ENCODE peak calls at places on chromosome 1, in nine cellular contexts. One of them, this sample, is unnamed.
A peak's percentile ranks its signal among the peaks of the same experiment; 100 is the strongest.

GRCh38 chr1:9728451-9729295 is 77.1 kb downstream of the PIK3CD start:
- DNase-seq in SK-N-MC: no peak
- DNase-seq in posterior cingulate gyrus: peak; percentile 85
- DNase-seq in LHCN-M2: no peak
- DNase-seq in stimulated activated naive B cell treated with anti-CD40 and anti-IgM and Interleukin-4, amounts not matched to agents 10 μg/mL and 1 μg/mL and 100 μg/mL, for 72 hours: no peak
- DNase-seq in NCI-H2171 treated with DMSO at 0.1 percent for 48 hours: no peak
- DNase-seq in stimulated activated CD4-positive, alpha-beta T cell treated with anti-CD3 and anti-CD28 coated beads, Interleukin-2, amount 100 ng/mL, for 48 hours: peak; percentile 65
- DNase-seq in T-helper 9 cell: peak; percentile 31
- DNase-seq in GM06990: peak; percentile 12
- DNase-seq in this sample: no peak

GRCh38 chr1:217425528-217425927 is 205.4 kb downstream of the GPATCH2 start:
- DNase-seq in SK-N-MC: no peak
- DNase-seq in posterior cingulate gyrus: no peak
- DNase-seq in LHCN-M2: peak; percentile 15
- DNase-seq in stimulated activated naive B cell treated with anti-CD40 and anti-IgM and Interleukin-4, amounts not matched to agents 10 μg/mL and 1 μg/mL and 100 μg/mL, for 72 hours: no peak
- DNase-seq in NCI-H2171 treated with DMSO at 0.1 percent for 48 hours: peak; percentile 56
- DNase-seq in stimulated activated CD4-positive, alpha-beta T cell treated with anti-CD3 and anti-CD28 coated beads, Interleukin-2, amount 100 ng/mL, for 48 hours: no peak
- DNase-seq in T-helper 9 cell: no peak
- DNase-seq in GM06990: no peak
- DNase-seq in this sample: no peak

GRCh38 chr1:202276920-202277319 is 64.8 kb downstream of the UBE2T start:
- DNase-seq in SK-N-MC: no peak
- DNase-seq in posterior cingulate gyrus: no peak
- DNase-seq in LHCN-M2: no peak
- DNase-seq in stimulated activated naive B cell treated with anti-CD40 and anti-IgM and Interleukin-4, amounts not matched to agents 10 μg/mL and 1 μg/mL and 100 μg/mL, for 72 hours: no peak
- DNase-seq in NCI-H2171 treated with DMSO at 0.1 percent for 48 hours: no peak
- DNase-seq in stimulated activated CD4-positive, alpha-beta T cell treated with anti-CD3 and anti-CD28 coated beads, Interleukin-2, amount 100 ng/mL, for 48 hours: no peak
- DNase-seq in T-helper 9 cell: no peak
- DNase-seq in GM06990: no peak
- DNase-seq in this sample: no peak

GRCh38 chr1:232327296-232327695 is 302.6 kb downstream of the SIPA1L2 start:
- DNase-seq in SK-N-MC: no peak
- DNase-seq in posterior cingulate gyrus: no peak
- DNase-seq in LHCN-M2: no peak
- DNase-seq in stimulated activated naive B cell treated with anti-CD40 and anti-IgM and Interleukin-4, amounts not matched to agents 10 μg/mL and 1 μg/mL and 100 μg/mL, for 72 hours: no peak
- DNase-seq in NCI-H2171 treated with DMSO at 0.1 percent for 48 hours: peak; percentile 69
- DNase-seq in stimulated activated CD4-positive, alpha-beta T cell treated with anti-CD3 and anti-CD28 coated beads, Interleukin-2, amount 100 ng/mL, for 48 hours: no peak
- DNase-seq in T-helper 9 cell: no peak
- DNase-seq in GM06990: no peak
- DNase-seq in this sample: no peak

GRCh38 chr1:243470492-243470891 is 214.7 kb downstream of the SDCCAG8 start:
- DNase-seq in SK-N-MC: no peak
- DNase-seq in posterior cingulate gyrus: no peak
- DNase-seq in LHCN-M2: no peak
- DNase-seq in stimulated activated naive B cell treated with anti-CD40 and anti-IgM and Interleukin-4, amounts not matched to agents 10 μg/mL and 1 μg/mL and 100 μg/mL, for 72 hours: no peak
- DNase-seq in NCI-H2171 treated with DMSO at 0.1 percent for 48 hours: peak; percentile 83
- DNase-seq in stimulated activated CD4-positive, alpha-beta T cell treated with anti-CD3 and anti-CD28 coated beads, Interleukin-2, amount 100 ng/mL, for 48 hours: no peak
- DNase-seq in T-helper 9 cell: no peak
- DNase-seq in GM06990: no peak
- DNase-seq in this sample: no peak

GRCh38 chr1:203463469-203464062 is 12.0 kb upstream of the PRELP start:
- DNase-seq in SK-N-MC: no peak
- DNase-seq in posterior cingulate gyrus: no peak
- DNase-seq in LHCN-M2: no peak
- DNase-seq in stimulated activated naive B cell treated with anti-CD40 and anti-IgM and Interleukin-4, amounts not matched to agents 10 μg/mL and 1 μg/mL and 100 μg/mL, for 72 hours: no peak
- DNase-seq in NCI-H2171 treated with DMSO at 0.1 percent for 48 hours: no peak
- DNase-seq in stimulated activated CD4-positive, alpha-beta T cell treated with anti-CD3 and anti-CD28 coated beads, Interleukin-2, amount 100 ng/mL, for 48 hours: no peak
- DNase-seq in T-helper 9 cell: no peak
- DNase-seq in GM06990: no peak
- DNase-seq in this sample: no peak

GRCh38 chr1:152999818-153000217 is 1.7 kb upstream of the SPRR3 start:
- DNase-seq in SK-N-MC: no peak
- DNase-seq in posterior cingulate gyrus: no peak
- DNase-seq in LHCN-M2: no peak
- DNase-seq in stimulated activated naive B cell treated with anti-CD40 and anti-IgM and Interleukin-4, amounts not matched to agents 10 μg/mL and 1 μg/mL and 100 μg/mL, for 72 hours: no peak
- DNase-seq in NCI-H2171 treated with DMSO at 0.1 percent for 48 hours: no peak
- DNase-seq in stimulated activated CD4-positive, alpha-beta T cell treated with anti-CD3 and anti-CD28 coated beads, Interleukin-2, amount 100 ng/mL, for 48 hours: no peak
- DNase-seq in T-helper 9 cell: no peak
- DNase-seq in GM06990: no peak
- DNase-seq in this sample: no peak

GRCh38 chr1:151949371-151950193 is 40.3 kb upstream of the THEM4 start:
- DNase-seq in SK-N-MC: no peak
- DNase-seq in posterior cingulate gyrus: no peak
- DNase-seq in LHCN-M2: no peak
- DNase-seq in stimulated activated naive B cell treated with anti-CD40 and anti-IgM and Interleukin-4, amounts not matched to agents 10 μg/mL and 1 μg/mL and 100 μg/mL, for 72 hours: no peak
- DNase-seq in NCI-H2171 treated with DMSO at 0.1 percent for 48 hours: no peak
- DNase-seq in stimulated activated CD4-positive, alpha-beta T cell treated with anti-CD3 and anti-CD28 coated beads, Interleukin-2, amount 100 ng/mL, for 48 hours: no peak
- DNase-seq in T-helper 9 cell: no peak
- DNase-seq in GM06990: no peak
- DNase-seq in this sample: no peak

GRCh38 chr1:112933820-112934561 is 22.0 kb downstream of the SLC16A1 start:
- DNase-seq in SK-N-MC: no peak
- DNase-seq in posterior cingulate gyrus: no peak
- DNase-seq in LHCN-M2: no peak
- DNase-seq in stimulated activated naive B cell treated with anti-CD40 and anti-IgM and Interleukin-4, amounts not matched to agents 10 μg/mL and 1 μg/mL and 100 μg/mL, for 72 hours: no peak
- DNase-seq in NCI-H2171 treated with DMSO at 0.1 percent for 48 hours: no peak
- DNase-seq in stimulated activated CD4-positive, alpha-beta T cell treated with anti-CD3 and anti-CD28 coated beads, Interleukin-2, amount 100 ng/mL, for 48 hours: no peak
- DNase-seq in T-helper 9 cell: no peak
- DNase-seq in GM06990: no peak
- DNase-seq in this sample: no peak

GRCh38 chr1:174204697-174205308 is 45.5 kb downstream of the RABGAP1L start:
- DNase-seq in SK-N-MC: no peak
- DNase-seq in posterior cingulate gyrus: no peak
- DNase-seq in LHCN-M2: no peak
- DNase-seq in stimulated activated naive B cell treated with anti-CD40 and anti-IgM and Interleukin-4, amounts not matched to agents 10 μg/mL and 1 μg/mL and 100 μg/mL, for 72 hours: no peak
- DNase-seq in NCI-H2171 treated with DMSO at 0.1 percent for 48 hours: no peak
- DNase-seq in stimulated activated CD4-positive, alpha-beta T cell treated with anti-CD3 and anti-CD28 coated beads, Interleukin-2, amount 100 ng/mL, for 48 hours: no peak
- DNase-seq in T-helper 9 cell: no peak
- DNase-seq in GM06990: no peak
- DNase-seq in this sample: peak; percentile 73

GRCh38 chr1:183633676-183634343 is 1.8 kb downstream of the ARPC5 start:
- DNase-seq in SK-N-MC: peak; percentile 67
- DNase-seq in posterior cingulate gyrus: no peak
- DNase-seq in LHCN-M2: peak; percentile 90
- DNase-seq in stimulated activated naive B cell treated with anti-CD40 and anti-IgM and Interleukin-4, amounts not matched to agents 10 μg/mL and 1 μg/mL and 100 μg/mL, for 72 hours: no peak
- DNase-seq in NCI-H2171 treated with DMSO at 0.1 percent for 48 hours: peak; percentile 84
- DNase-seq in stimulated activated CD4-positive, alpha-beta T cell treated with anti-CD3 and anti-CD28 coated beads, Interleukin-2, amount 100 ng/mL, for 48 hours: no peak
- DNase-seq in T-helper 9 cell: no peak
- DNase-seq in GM06990: peak; percentile 68
- DNase-seq in this sample: peak; percentile 73

GRCh38 chr1:243549108-243549507 is 293.3 kb downstream of the SDCCAG8 start:
- DNase-seq in SK-N-MC: no peak
- DNase-seq in posterior cingulate gyrus: no peak
- DNase-seq in LHCN-M2: peak; percentile 78
- DNase-seq in stimulated activated naive B cell treated with anti-CD40 and anti-IgM and Interleukin-4, amounts not matched to agents 10 μg/mL and 1 μg/mL and 100 μg/mL, for 72 hours: no peak
- DNase-seq in NCI-H2171 treated with DMSO at 0.1 percent for 48 hours: no peak
- DNase-seq in stimulated activated CD4-positive, alpha-beta T cell treated with anti-CD3 and anti-CD28 coated beads, Interleukin-2, amount 100 ng/mL, for 48 hours: no peak
- DNase-seq in T-helper 9 cell: no peak
- DNase-seq in GM06990: no peak
- DNase-seq in this sample: no peak

GRCh38 chr1:204258213-204259115 is 44.7 kb upstream of the GOLT1A start:
- DNase-seq in SK-N-MC: no peak
- DNase-seq in posterior cingulate gyrus: peak; percentile 92
- DNase-seq in LHCN-M2: peak; percentile 66
- DNase-seq in stimulated activated naive B cell treated with anti-CD40 and anti-IgM and Interleukin-4, amounts not matched to agents 10 μg/mL and 1 μg/mL and 100 μg/mL, for 72 hours: peak; percentile 10
- DNase-seq in NCI-H2171 treated with DMSO at 0.1 percent for 48 hours: no peak
- DNase-seq in stimulated activated CD4-positive, alpha-beta T cell treated with anti-CD3 and anti-CD28 coated beads, Interleukin-2, amount 100 ng/mL, for 48 hours: peak; percentile 32
- DNase-seq in T-helper 9 cell: no peak
- DNase-seq in GM06990: no peak
- DNase-seq in this sample: no peak

GRCh38 chr1:247638781-247639180 is 33.4 kb downstream of the OR2G3 start:
- DNase-seq in SK-N-MC: no peak
- DNase-seq in posterior cingulate gyrus: no peak
- DNase-seq in LHCN-M2: no peak
- DNase-seq in stimulated activated naive B cell treated with anti-CD40 and anti-IgM and Interleukin-4, amounts not matched to agents 10 μg/mL and 1 μg/mL and 100 μg/mL, for 72 hours: no peak
- DNase-seq in NCI-H2171 treated with DMSO at 0.1 percent for 48 hours: no peak
- DNase-seq in stimulated activated CD4-positive, alpha-beta T cell treated with anti-CD3 and anti-CD28 coated beads, Interleukin-2, amount 100 ng/mL, for 48 hours: no peak
- DNase-seq in T-helper 9 cell: no peak
- DNase-seq in GM06990: no peak
- DNase-seq in this sample: no peak

GRCh38 chr1:90510143-90510542 is 207.0 kb downstream of the BARHL2 start:
- DNase-seq in SK-N-MC: no peak
- DNase-seq in posterior cingulate gyrus: no peak
- DNase-seq in LHCN-M2: no peak
- DNase-seq in stimulated activated naive B cell treated with anti-CD40 and anti-IgM and Interleukin-4, amounts not matched to agents 10 μg/mL and 1 μg/mL and 100 μg/mL, for 72 hours: no peak
- DNase-seq in NCI-H2171 treated with DMSO at 0.1 percent for 48 hours: no peak
- DNase-seq in stimulated activated CD4-positive, alpha-beta T cell treated with anti-CD3 and anti-CD28 coated beads, Interleukin-2, amount 100 ng/mL, for 48 hours: no peak
- DNase-seq in T-helper 9 cell: no peak
- DNase-seq in GM06990: no peak
- DNase-seq in this sample: no peak

GRCh38 chr1:221637641-221638041 is 104.2 kb downstream of the DUSP10 start:
- DNase-seq in SK-N-MC: no peak
- DNase-seq in posterior cingulate gyrus: peak; percentile 74
- DNase-seq in LHCN-M2: peak; percentile 66
- DNase-seq in stimulated activated naive B cell treated with anti-CD40 and anti-IgM and Interleukin-4, amounts not matched to agents 10 μg/mL and 1 μg/mL and 100 μg/mL, for 72 hours: no peak
- DNase-seq in NCI-H2171 treated with DMSO at 0.1 percent for 48 hours: no peak
- DNase-seq in stimulated activated CD4-positive, alpha-beta T cell treated with anti-CD3 and anti-CD28 coated beads, Interleukin-2, amount 100 ng/mL, for 48 hours: no peak
- DNase-seq in T-helper 9 cell: no peak
- DNase-seq in GM06990: no peak
- DNase-seq in this sample: no peak

GRCh38 chr1:94873520-94874351 is 53.2 kb downstream of the CNN3 start:
- DNase-seq in SK-N-MC: no peak
- DNase-seq in posterior cingulate gyrus: peak; percentile 81
- DNase-seq in LHCN-M2: peak; percentile 81
- DNase-seq in stimulated activated naive B cell treated with anti-CD40 and anti-IgM and Interleukin-4, amounts not matched to agents 10 μg/mL and 1 μg/mL and 100 μg/mL, for 72 hours: no peak
- DNase-seq in NCI-H2171 treated with DMSO at 0.1 percent for 48 hours: peak; percentile 12
- DNase-seq in stimulated activated CD4-positive, alpha-beta T cell treated with anti-CD3 and anti-CD28 coated beads, Interleukin-2, amount 100 ng/mL, for 48 hours: no peak
- DNase-seq in T-helper 9 cell: no peak
- DNase-seq in GM06990: no peak
- DNase-seq in this sample: no peak

GRCh38 chr1:217273866-217274265 is 357.0 kb downstream of the GPATCH2 start:
- DNase-seq in SK-N-MC: no peak
- DNase-seq in posterior cingulate gyrus: no peak
- DNase-seq in LHCN-M2: no peak
- DNase-seq in stimulated activated naive B cell treated with anti-CD40 and anti-IgM and Interleukin-4, amounts not matched to agents 10 μg/mL and 1 μg/mL and 100 μg/mL, for 72 hours: no peak
- DNase-seq in NCI-H2171 treated with DMSO at 0.1 percent for 48 hours: no peak
- DNase-seq in stimulated activated CD4-positive, alpha-beta T cell treated with anti-CD3 and anti-CD28 coated beads, Interleukin-2, amount 100 ng/mL, for 48 hours: no peak
- DNase-seq in T-helper 9 cell: no peak
- DNase-seq in GM06990: no peak
- DNase-seq in this sample: no peak

GRCh38 chr1:177247777-177248176 is 77.0 kb downstream of the BRINP2 start:
- DNase-seq in SK-N-MC: no peak
- DNase-seq in posterior cingulate gyrus: peak; percentile 76
- DNase-seq in LHCN-M2: no peak
- DNase-seq in stimulated activated naive B cell treated with anti-CD40 and anti-IgM and Interleukin-4, amounts not matched to agents 10 μg/mL and 1 μg/mL and 100 μg/mL, for 72 hours: no peak
- DNase-seq in NCI-H2171 treated with DMSO at 0.1 percent for 48 hours: no peak
- DNase-seq in stimulated activated CD4-positive, alpha-beta T cell treated with anti-CD3 and anti-CD28 coated beads, Interleukin-2, amount 100 ng/mL, for 48 hours: no peak
- DNase-seq in T-helper 9 cell: no peak
- DNase-seq in GM06990: no peak
- DNase-seq in this sample: no peak

GRCh38 chr1:183098349-183098748 is 75.1 kb downstream of the LAMC1 start:
- DNase-seq in SK-N-MC: no peak
- DNase-seq in posterior cingulate gyrus: no peak
- DNase-seq in LHCN-M2: no peak
- DNase-seq in stimulated activated naive B cell treated with anti-CD40 and anti-IgM and Interleukin-4, amounts not matched to agents 10 μg/mL and 1 μg/mL and 100 μg/mL, for 72 hours: no peak
- DNase-seq in NCI-H2171 treated with DMSO at 0.1 percent for 48 hours: no peak
- DNase-seq in stimulated activated CD4-positive, alpha-beta T cell treated with anti-CD3 and anti-CD28 coated beads, Interleukin-2, amount 100 ng/mL, for 48 hours: no peak
- DNase-seq in T-helper 9 cell: no peak
- DNase-seq in GM06990: no peak
- DNase-seq in this sample: no peak

GRCh38 chr1:56360021-56360420 is 219.3 kb downstream of the PLPP3 start:
- DNase-seq in SK-N-MC: no peak
- DNase-seq in posterior cingulate gyrus: no peak
- DNase-seq in LHCN-M2: no peak
- DNase-seq in stimulated activated naive B cell treated with anti-CD40 and anti-IgM and Interleukin-4, amounts not matched to agents 10 μg/mL and 1 μg/mL and 100 μg/mL, for 72 hours: no peak
- DNase-seq in NCI-H2171 treated with DMSO at 0.1 percent for 48 hours: no peak
- DNase-seq in stimulated activated CD4-positive, alpha-beta T cell treated with anti-CD3 and anti-CD28 coated beads, Interleukin-2, amount 100 ng/mL, for 48 hours: no peak
- DNase-seq in T-helper 9 cell: no peak
- DNase-seq in GM06990: no peak
- DNase-seq in this sample: no peak

GRCh38 chr1:15836772-15837669 is 10.5 kb upstream of the SPEN start:
- DNase-seq in SK-N-MC: no peak
- DNase-seq in posterior cingulate gyrus: peak; percentile 68
- DNase-seq in LHCN-M2: no peak
- DNase-seq in stimulated activated naive B cell treated with anti-CD40 and anti-IgM and Interleukin-4, amounts not matched to agents 10 μg/mL and 1 μg/mL and 100 μg/mL, for 72 hours: peak; percentile 88
- DNase-seq in NCI-H2171 treated with DMSO at 0.1 percent for 48 hours: no peak
- DNase-seq in stimulated activated CD4-positive, alpha-beta T cell treated with anti-CD3 and anti-CD28 coated beads, Interleukin-2, amount 100 ng/mL, for 48 hours: peak; percentile 26
- DNase-seq in T-helper 9 cell: peak; percentile 18
- DNase-seq in GM06990: peak; percentile 72
- DNase-seq in this sample: no peak

GRCh38 chr1:51313961-51314777 is 16.2 kb downstream of the TTC39A start:
- DNase-seq in SK-N-MC: peak; percentile 35
- DNase-seq in posterior cingulate gyrus: no peak
- DNase-seq in LHCN-M2: peak; percentile 67
- DNase-seq in stimulated activated naive B cell treated with anti-CD40 and anti-IgM and Interleukin-4, amounts not matched to agents 10 μg/mL and 1 μg/mL and 100 μg/mL, for 72 hours: no peak
- DNase-seq in NCI-H2171 treated with DMSO at 0.1 percent for 48 hours: no peak
- DNase-seq in stimulated activated CD4-positive, alpha-beta T cell treated with anti-CD3 and anti-CD28 coated beads, Interleukin-2, amount 100 ng/mL, for 48 hours: no peak
- DNase-seq in T-helper 9 cell: no peak
- DNase-seq in GM06990: no peak
- DNase-seq in this sample: no peak

GRCh38 chr1:201917362-201918033 is 28.8 kb downstream of the SHISA4 start:
- DNase-seq in SK-N-MC: no peak
- DNase-seq in posterior cingulate gyrus: no peak
- DNase-seq in LHCN-M2: peak; percentile 91
- DNase-seq in stimulated activated naive B cell treated with anti-CD40 and anti-IgM and Interleukin-4, amounts not matched to agents 10 μg/mL and 1 μg/mL and 100 μg/mL, for 72 hours: no peak
- DNase-seq in NCI-H2171 treated with DMSO at 0.1 percent for 48 hours: no peak
- DNase-seq in stimulated activated CD4-positive, alpha-beta T cell treated with anti-CD3 and anti-CD28 coated beads, Interleukin-2, amount 100 ng/mL, for 48 hours: no peak
- DNase-seq in T-helper 9 cell: no peak
- DNase-seq in GM06990: no peak
- DNase-seq in this sample: no peak

GRCh38 chr1:2180297-2181245 is 14.0 kb downstream of the FAAP20 start:
- DNase-seq in SK-N-MC: no peak
- DNase-seq in posterior cingulate gyrus: peak; percentile 82
- DNase-seq in LHCN-M2: no peak
- DNase-seq in stimulated activated naive B cell treated with anti-CD40 and anti-IgM and Interleukin-4, amounts not matched to agents 10 μg/mL and 1 μg/mL and 100 μg/mL, for 72 hours: no peak
- DNase-seq in NCI-H2171 treated with DMSO at 0.1 percent for 48 hours: no peak
- DNase-seq in stimulated activated CD4-positive, alpha-beta T cell treated with anti-CD3 and anti-CD28 coated beads, Interleukin-2, amount 100 ng/mL, for 48 hours: no peak
- DNase-seq in T-helper 9 cell: no peak
- DNase-seq in GM06990: no peak
- DNase-seq in this sample: no peak

GRCh38 chr1:22142315-22143064 is 407 bp downstream of the WNT4 start:
- DNase-seq in SK-N-MC: no peak
- DNase-seq in posterior cingulate gyrus: no peak
- DNase-seq in LHCN-M2: no peak
- DNase-seq in stimulated activated naive B cell treated with anti-CD40 and anti-IgM and Interleukin-4, amounts not matched to agents 10 μg/mL and 1 μg/mL and 100 μg/mL, for 72 hours: no peak
- DNase-seq in NCI-H2171 treated with DMSO at 0.1 percent for 48 hours: peak; percentile 33
- DNase-seq in stimulated activated CD4-positive, alpha-beta T cell treated with anti-CD3 and anti-CD28 coated beads, Interleukin-2, amount 100 ng/mL, for 48 hours: no peak
- DNase-seq in T-helper 9 cell: no peak
- DNase-seq in GM06990: no peak
- DNase-seq in this sample: no peak

GRCh38 chr1:17633654-17634053 is 94.2 kb downstream of the ARHGEF10L start:
- DNase-seq in SK-N-MC: no peak
- DNase-seq in posterior cingulate gyrus: no peak
- DNase-seq in LHCN-M2: peak; percentile 76
- DNase-seq in stimulated activated naive B cell treated with anti-CD40 and anti-IgM and Interleukin-4, amounts not matched to agents 10 μg/mL and 1 μg/mL and 100 μg/mL, for 72 hours: no peak
- DNase-seq in NCI-H2171 treated with DMSO at 0.1 percent for 48 hours: no peak
- DNase-seq in stimulated activated CD4-positive, alpha-beta T cell treated with anti-CD3 and anti-CD28 coated beads, Interleukin-2, amount 100 ng/mL, for 48 hours: no peak
- DNase-seq in T-helper 9 cell: no peak
- DNase-seq in GM06990: no peak
- DNase-seq in this sample: no peak

GRCh38 chr1:10561955-10562354 is 87.2 kb downstream of the PEX14 start:
- DNase-seq in SK-N-MC: no peak
- DNase-seq in posterior cingulate gyrus: no peak
- DNase-seq in LHCN-M2: peak; percentile 35
- DNase-seq in stimulated activated naive B cell treated with anti-CD40 and anti-IgM and Interleukin-4, amounts not matched to agents 10 μg/mL and 1 μg/mL and 100 μg/mL, for 72 hours: no peak
- DNase-seq in NCI-H2171 treated with DMSO at 0.1 percent for 48 hours: no peak
- DNase-seq in stimulated activated CD4-positive, alpha-beta T cell treated with anti-CD3 and anti-CD28 coated beads, Interleukin-2, amount 100 ng/mL, for 48 hours: no peak
- DNase-seq in T-helper 9 cell: no peak
- DNase-seq in GM06990: no peak
- DNase-seq in this sample: no peak

GRCh38 chr1:55912438-55912837 is 666.9 kb downstream of the PLPP3 start:
- DNase-seq in SK-N-MC: no peak
- DNase-seq in posterior cingulate gyrus: no peak
- DNase-seq in LHCN-M2: no peak
- DNase-seq in stimulated activated naive B cell treated with anti-CD40 and anti-IgM and Interleukin-4, amounts not matched to agents 10 μg/mL and 1 μg/mL and 100 μg/mL, for 72 hours: no peak
- DNase-seq in NCI-H2171 treated with DMSO at 0.1 percent for 48 hours: no peak
- DNase-seq in stimulated activated CD4-positive, alpha-beta T cell treated with anti-CD3 and anti-CD28 coated beads, Interleukin-2, amount 100 ng/mL, for 48 hours: no peak
- DNase-seq in T-helper 9 cell: no peak
- DNase-seq in GM06990: no peak
- DNase-seq in this sample: no peak

GRCh38 chr1:6239950-6240768 is 3.8 kb upstream of the HES3 start:
- DNase-seq in SK-N-MC: no peak
- DNase-seq in posterior cingulate gyrus: peak; percentile 29
- DNase-seq in LHCN-M2: no peak
- DNase-seq in stimulated activated naive B cell treated with anti-CD40 and anti-IgM and Interleukin-4, amounts not matched to agents 10 μg/mL and 1 μg/mL and 100 μg/mL, for 72 hours: no peak
- DNase-seq in NCI-H2171 treated with DMSO at 0.1 percent for 48 hours: no peak
- DNase-seq in stimulated activated CD4-positive, alpha-beta T cell treated with anti-CD3 and anti-CD28 coated beads, Interleukin-2, amount 100 ng/mL, for 48 hours: no peak
- DNase-seq in T-helper 9 cell: no peak
- DNase-seq in GM06990: no peak
- DNase-seq in this sample: no peak

This sample was measured in GM12864.